ENCODE peak calls at places on chromosome 20, in four cellular contexts. R, O, D and K are unnamed samples.

GRCh38 chr20:40506567-40506966 is 182.5 kb downstream of the MAFB start:
- DNase-seq in D (no peak), R (no peak), O (peak), K (peak)

GRCh38 chr20:48398506-48399449 is 429.0 kb downstream of the PREX1 start:
- DNase-seq in O (peak), D (no peak), R (no peak), K (no peak)

GRCh38 chr20:57004416-57004815 is 262.0 kb downstream of the BMP7 start:
- DNase-seq in R (no peak), O (no peak), D (no peak), K (no peak)

GRCh38 chr20:47300071-47300470 is 56.4 kb downstream of the ZMYND8 start:
- DNase-seq in R (no peak), D (no peak), O (no peak), K (no peak)

GRCh38 chr20:53181866-53182376 is 209.8 kb downstream of the TSHZ2 start:
- DNase-seq in D (no peak), O (no peak), R (no peak), K (no peak)

GRCh38 chr20:10812738-10813327 is 139.0 kb upstream of the JAG1 start:
- DNase-seq in O (no peak), R (no peak), D (no peak), K (no peak)

GRCh38 chr20:48772183-48772976 is 55.4 kb downstream of the PREX1 start:
- DNase-seq in R (no peak), D (no peak), O (no peak), K (no peak)

GRCh38 chr20:57780906-57781305 is 71.1 kb upstream of the PMEPA1 start:
- DNase-seq in D (no peak), O (no peak), R (no peak), K (no peak)

GRCh38 chr20:2297352-2297717 is 1.5 kb downstream of the TGM3 start:
- DNase-seq in D (no peak), R (no peak), O (no peak), K (no peak)

GRCh38 chr20:46099491-46100287 is 9.9 kb upstream of the NCOA5 start:
- DNase-seq in D (no peak), R (no peak), O (no peak), K (no peak)

GRCh38 chr20:41228858-41229257 is 88.7 kb downstream of the ZHX3 start:
- DNase-seq in R (no peak), O (no peak), D (no peak), K (no peak)

GRCh38 chr20:21693322-21693721 is 12.1 kb upstream of the PAX1 start:
- DNase-seq in R (peak), O (peak), D (no peak), K (no peak)

GRCh38 chr20:61966492-61967244 is 99.0 kb downstream of the TAF4 start:
- DNase-seq in R (no peak), O (peak), D (no peak), K (no peak)

GRCh38 chr20:58907481-58908137 is 55.1 kb downstream of the GNAS start:
- DNase-seq in D (peak), R (peak), O (peak), K (peak)

GRCh38 chr20:61957961-61958715 is 107.5 kb downstream of the TAF4 start:
- DNase-seq in D (no peak), O (no peak), R (no peak), K (no peak)

GRCh38 chr20:20557406-20557805 is 155.0 kb downstream of the RALGAPA2 start:
- DNase-seq in D (no peak), R (no peak), O (no peak), K (no peak)

GRCh38 chr20:25622049-25622448 is 1.8 kb downstream of the NANP start:
- DNase-seq in R (no peak), O (no peak), D (no peak), K (no peak)

GRCh38 chr20:57470666-57471495 is 54.1 kb downstream of the CTCFL start:
- DNase-seq in D (no peak), R (no peak), O (no peak), K (no peak)

GRCh38 chr20:24672886-24673677 is 203.7 kb downstream of the SYNDIG1 start:
- DNase-seq in R (no peak), O (no peak), D (no peak), K (peak)

GRCh38 chr20:9508240-9508661 is 6.1 kb upstream of the LAMP5 start:
- DNase-seq in R (no peak), D (no peak), O (no peak), K (no peak)

GRCh38 chr20:10487354-10488115 is 52.4 kb downstream of the SLX4IP start:
- DNase-seq in D (no peak), O (no peak), R (no peak), K (no peak)

GRCh38 chr20:35054804-35055203 is 37.8 kb downstream of the TRPC4AP start:
- DNase-seq in O (no peak), D (no peak), R (no peak), K (no peak)

GRCh38 chr20:61252601-61253263 is 671 bp downstream of the CDH4 start:
- DNase-seq in O (no peak), R (no peak), D (no peak), K (peak)

GRCh38 chr20:50876816-50877215 is 54.4 kb downstream of the ADNP start:
- DNase-seq in O (no peak), R (no peak), D (no peak), K (no peak)

GRCh38 chr20:2109425-2110210 is 8.0 kb downstream of the STK35 start:
- DNase-seq in O (no peak), D (no peak), R (no peak), K (no peak)

GRCh38 chr20:57048027-57048869 is 218.2 kb downstream of the BMP7 start:
- DNase-seq in D (no peak), R (peak), O (peak), K (peak)

GRCh38 chr20:46013826-46014516 is 5.3 kb downstream of the MMP9 start:
- DNase-seq in D (no peak), R (peak), O (peak), K (peak)

GRCh38 chr20:49880177-49880576 is 35.2 kb downstream of the SPATA2 start:
- DNase-seq in O (no peak), R (no peak), D (no peak), K (no peak)

GRCh38 chr20:35012227-35013069 is 56.8 kb downstream of the MYH7B start:
- DNase-seq in R (no peak), D (no peak), O (no peak), K (no peak)

GRCh38 chr20:59004763-59005522 is 2.1 kb downstream of the CTSZ start:
- DNase-seq in O (peak), R (no peak), D (peak), K (no peak)

DNA sequence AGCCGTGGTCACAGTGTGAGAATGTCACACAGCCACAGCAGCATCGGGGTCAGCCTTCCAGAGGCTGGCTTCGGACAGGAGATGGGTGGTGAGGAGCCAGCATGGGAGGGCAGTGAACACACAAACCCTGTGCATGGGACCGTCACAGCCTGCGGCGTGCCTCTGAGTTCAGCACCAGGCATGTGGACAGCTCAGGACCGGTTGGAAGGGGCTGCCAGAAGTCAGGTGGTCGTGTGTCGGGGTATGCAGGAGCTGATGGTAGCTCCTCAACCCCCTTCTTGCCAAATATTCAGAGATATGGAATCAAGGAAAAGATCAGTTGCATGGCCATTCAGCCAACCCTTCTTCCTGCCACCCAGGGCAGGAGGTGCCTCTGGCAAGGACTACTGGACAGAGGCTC is 28.2 kb downstream of the MYT1 start:
- DNase-seq in O (no peak), D (no peak), R (peak), K (no peak)
- TF ChIP-seq KDM1A in O (no peak), D (no peak), R (no peak), K (no peak)

DNA sequence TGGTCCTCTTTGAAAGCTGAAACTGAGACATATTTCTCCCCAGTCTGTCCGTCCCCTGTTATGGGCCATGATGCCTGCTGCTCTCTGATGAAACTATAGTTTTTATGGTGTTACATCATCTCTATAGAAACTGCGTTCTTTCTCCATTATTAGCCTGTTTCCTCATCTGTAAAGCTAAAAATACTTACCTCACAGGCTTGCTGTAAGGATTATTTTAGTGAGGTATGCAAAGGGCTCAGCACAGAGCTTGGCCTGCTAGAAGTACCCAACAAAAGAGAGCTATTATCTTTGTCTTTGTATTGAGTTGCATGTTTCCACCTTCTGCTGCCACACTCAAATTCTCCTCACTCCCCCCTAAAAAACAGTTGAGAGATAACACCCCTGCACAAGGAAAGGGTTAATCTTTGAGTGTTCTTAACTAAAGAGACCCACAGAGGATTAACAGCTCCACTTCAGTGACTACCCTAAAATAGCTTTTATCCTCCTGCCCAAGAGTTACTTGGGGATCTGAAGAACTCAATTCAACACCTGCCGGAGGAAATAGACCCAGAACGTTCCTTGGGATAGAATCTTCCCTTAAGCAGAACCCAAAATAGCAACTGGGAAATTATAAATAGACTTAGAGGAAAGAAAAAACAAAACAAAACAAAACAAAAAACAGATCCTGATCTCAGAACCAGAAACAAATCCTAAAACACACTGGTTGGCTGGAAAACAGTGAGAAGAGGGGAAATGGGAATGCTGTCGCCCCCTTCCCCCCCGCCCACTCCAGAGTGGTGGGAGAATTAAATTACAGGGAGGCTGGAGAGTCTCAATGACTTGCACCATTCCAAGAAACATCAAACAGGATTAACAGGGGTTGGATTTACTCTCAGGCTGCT is 1.8 kb downstream of the PLAGL2 start:
- DNase-seq in D (no peak), O (no peak), R (no peak), K (no peak)
- TF ChIP-seq BHLHE40 in D (no peak), O (no peak), R (no peak), K (no peak)

DNA sequence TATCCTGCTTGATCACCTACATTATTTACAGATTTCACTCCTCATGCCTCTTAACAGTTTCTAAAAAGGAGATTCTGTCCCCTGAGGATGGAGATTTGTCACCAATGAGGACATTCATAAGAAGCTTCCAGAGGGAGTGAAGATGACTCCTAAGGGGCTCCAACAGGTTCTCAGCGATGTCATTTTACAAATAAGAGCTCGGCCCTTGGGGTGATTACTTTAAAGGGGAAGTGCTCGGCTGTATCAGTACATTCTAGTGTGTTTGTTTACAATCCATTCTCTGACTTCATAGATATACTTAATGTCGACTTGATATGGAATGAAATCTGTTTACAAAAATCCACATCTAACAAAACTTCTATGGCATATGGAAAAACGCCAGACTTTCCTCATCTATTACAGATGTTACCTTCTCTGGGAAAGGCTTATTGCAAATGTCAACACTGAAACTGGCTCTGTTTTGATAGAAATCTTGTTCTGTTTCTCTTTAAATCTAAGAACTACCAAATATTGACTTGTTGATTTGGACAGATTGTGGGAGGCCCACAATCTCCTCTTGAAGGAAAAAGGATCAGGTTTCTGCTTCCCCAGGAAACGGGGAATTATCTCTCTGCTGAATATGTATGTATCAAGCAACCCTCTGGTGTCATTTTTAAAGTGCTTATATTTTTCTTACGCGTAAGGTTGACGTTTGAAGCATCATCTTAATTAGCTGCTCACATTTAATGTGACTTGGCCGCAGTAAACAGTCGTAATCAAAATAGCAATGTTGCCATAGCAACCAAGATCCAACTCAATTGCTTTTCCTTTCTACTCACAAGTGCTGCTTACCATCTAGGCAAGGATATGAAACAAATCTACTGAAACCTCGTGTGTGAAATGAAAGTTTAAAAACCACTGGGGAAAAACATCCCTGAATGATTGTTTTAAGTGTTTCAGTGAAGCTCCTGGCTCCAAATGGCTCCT is 95.8 kb downstream of the SHLD1 start:
- DNase-seq in R (no peak), D (peak), O (no peak), K (peak)
- TF ChIP-seq KDM1A in R (no peak), D (no peak), O (no peak), K (no peak)

DNA sequence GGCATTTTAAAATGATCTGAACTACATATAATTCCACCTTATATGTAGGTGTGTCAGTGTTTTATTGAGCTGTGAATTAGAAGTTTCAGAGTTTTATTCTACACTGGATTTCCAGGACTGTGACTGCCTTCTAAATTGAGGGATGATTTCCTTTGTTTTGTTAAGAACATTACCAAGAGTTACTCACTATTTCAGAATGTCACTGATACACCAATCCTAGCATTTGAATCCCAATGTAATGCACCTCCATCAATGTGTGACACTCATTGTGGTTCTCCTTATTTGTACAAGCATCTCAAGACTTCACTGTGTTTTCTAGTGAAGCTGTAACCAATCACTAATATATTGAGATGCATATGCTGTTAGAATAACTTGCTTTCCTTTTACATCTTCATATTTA is 86.8 kb downstream of the PLCB1 start:
- DNase-seq in D (no peak), O (no peak), R (no peak), K (no peak)
- TF ChIP-seq BHLHE40 in D (no peak), O (no peak), R (no peak), K (no peak)

GRCh38 chr20:31607640-31608255 is 2.7 kb downstream of the ID1 start:
- DNase-seq in D (no peak), R (peak), O (peak), K (peak)

GRCh38 chr20:31606678-31606927 is 1.5 kb downstream of the ID1 start:
- DNase-seq in R (no peak), O (no peak), D (no peak), K (no peak)

GRCh38 chr20:31605902-31606677 is 1.0 kb downstream of the ID1 start:
- DNase-seq in O (peak), R (peak), D (no peak), K (no peak)

GRCh38 chr20:31608256-31608980 is 3.3 kb downstream of the ID1 start:
- DNase-seq in O (peak), D (no peak), R (peak), K (peak)

DNA sequence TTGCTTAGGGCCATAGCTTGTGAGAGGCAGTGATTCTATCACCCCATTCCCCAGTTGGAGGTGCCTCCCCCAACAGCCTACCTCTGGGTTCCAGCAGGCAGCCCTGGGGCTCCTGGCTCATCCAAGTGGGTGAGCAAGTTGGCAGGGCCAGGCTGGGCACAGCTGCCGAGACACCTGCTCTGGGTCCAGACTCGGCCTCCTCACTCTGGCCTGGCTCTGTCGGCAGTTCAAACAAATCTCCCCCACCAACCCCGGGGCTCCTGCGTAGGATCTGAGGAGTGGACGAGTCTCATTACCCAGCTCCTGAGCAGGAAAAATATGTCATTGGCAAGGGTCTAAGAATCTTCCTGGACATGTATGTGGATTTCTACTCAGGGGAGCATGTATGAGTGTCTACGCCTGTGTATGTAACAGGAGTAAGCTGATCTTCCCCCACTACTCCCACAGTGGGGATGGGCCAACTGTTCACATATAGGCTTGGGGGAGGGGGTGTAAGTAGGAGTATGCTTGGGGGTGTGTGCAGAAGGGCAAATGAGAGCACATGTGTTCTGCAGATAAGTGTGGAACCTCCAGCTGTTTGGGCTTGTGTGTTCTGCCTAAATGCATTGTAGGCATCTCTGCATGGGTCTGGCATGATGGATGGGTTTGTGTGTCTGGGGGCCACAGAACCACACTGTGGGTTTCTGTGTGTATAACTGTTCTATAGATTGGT is 2.0 kb downstream of the ID1 start:
- DNase-seq in O (peak), R (peak), D (no peak), K (peak)
- TF ChIP-seq KDM1A in O (peak), R (peak), D (no peak), K (no peak)